ENCODE peak calls at places on chromosomes 11 and 22, in eight cellular contexts. One of them, this sample, is unnamed. For H3K79me2, the result is how much of the 10 kb centered on the place peaks cover.

GRCh38 chr22:20750461-20751184 is 23.3 kb upstream of the SERPIND1 start:
- DNase-seq in OCI-LY7: no peak
- DNase-seq in GM23248: peak
- DNase-seq in fibroblast of lung: peak
- DNase-seq in PC-9: no peak
- DNase-seq in mammary epithelial cell: peak
- DNase-seq in SK-N-SH: no peak
- DNase-seq in GM23338: no peak
- DNase-seq in this sample: no peak

GRCh38 chr22:49608228-49608627 is 219.4 kb downstream of the BRD1 start:
- DNase-seq in OCI-LY7: no peak
- DNase-seq in GM23248: no peak
- DNase-seq in fibroblast of lung: no peak
- DNase-seq in PC-9: no peak
- DNase-seq in mammary epithelial cell: no peak
- DNase-seq in SK-N-SH: no peak
- DNase-seq in GM23338: no peak
- DNase-seq in this sample: no peak

GRCh38 chr22:50318356-50318697 is 8.5 kb downstream of the DENND6B start:
- DNase-seq in OCI-LY7: no peak
- DNase-seq in GM23248: no peak
- DNase-seq in fibroblast of lung: no peak
- DNase-seq in PC-9: no peak
- DNase-seq in mammary epithelial cell: no peak
- DNase-seq in SK-N-SH: peak
- DNase-seq in GM23338: no peak
- DNase-seq in this sample: no peak

GRCh38 chr22:41822289-41823057 is 10.4 kb upstream of the SREBF2 start:
- DNase-seq in OCI-LY7: peak
- DNase-seq in GM23248: peak
- DNase-seq in fibroblast of lung: peak
- DNase-seq in PC-9: peak
- DNase-seq in mammary epithelial cell: peak
- DNase-seq in SK-N-SH: peak
- DNase-seq in GM23338: peak
- DNase-seq in this sample: peak

GRCh38 chr11:129226207-129226798 is 34.2 kb upstream of the ARHGAP32 start:
- DNase-seq in OCI-LY7: no peak
- DNase-seq in GM23248: no peak
- DNase-seq in fibroblast of lung: no peak
- DNase-seq in PC-9: no peak
- DNase-seq in mammary epithelial cell: no peak
- DNase-seq in SK-N-SH: no peak
- DNase-seq in GM23338: no peak
- DNase-seq in this sample: no peak

GRCh38 chr22:39457047-39457545 is 284 bp downstream of the MGAT3 start:
- DNase-seq in OCI-LY7: no peak
- DNase-seq in GM23248: no peak
- DNase-seq in fibroblast of lung: no peak
- DNase-seq in PC-9: no peak
- DNase-seq in mammary epithelial cell: no peak
- DNase-seq in SK-N-SH: peak
- DNase-seq in GM23338: no peak
- DNase-seq in this sample: no peak

GRCh38 chr11:8985462-8985861 is 18.3 kb downstream of the NRIP3 start:
- DNase-seq in OCI-LY7: no peak
- DNase-seq in GM23248: no peak
- DNase-seq in fibroblast of lung: no peak
- DNase-seq in PC-9: no peak
- DNase-seq in mammary epithelial cell: no peak
- DNase-seq in SK-N-SH: no peak
- DNase-seq in GM23338: no peak
- DNase-seq in this sample: no peak

GRCh38 chr11:82978422-82979099 is 77.0 kb downstream of the DDIAS start:
- DNase-seq in OCI-LY7: no peak
- DNase-seq in GM23248: peak
- DNase-seq in fibroblast of lung: peak
- DNase-seq in PC-9: peak
- DNase-seq in mammary epithelial cell: peak
- DNase-seq in SK-N-SH: no peak
- DNase-seq in GM23338: no peak
- DNase-seq in this sample: peak

GRCh38 chr11:128725630-128726461 is 32.0 kb downstream of the FLI1 start:
- DNase-seq in OCI-LY7: peak
- DNase-seq in GM23248: peak
- DNase-seq in fibroblast of lung: peak
- DNase-seq in PC-9: no peak
- DNase-seq in mammary epithelial cell: peak
- DNase-seq in SK-N-SH: no peak
- DNase-seq in GM23338: no peak
- DNase-seq in this sample: peak

GRCh38 chr11:129333873-129334272 is 41.8 kb upstream of the BARX2 start:
- DNase-seq in OCI-LY7: no peak
- DNase-seq in GM23248: peak
- DNase-seq in fibroblast of lung: peak
- DNase-seq in PC-9: no peak
- DNase-seq in mammary epithelial cell: no peak
- DNase-seq in SK-N-SH: no peak
- DNase-seq in GM23338: no peak
- DNase-seq in this sample: no peak

GRCh38 chr11:396511-396947 is 2.5 kb downstream of the PKP3 start:
- DNase-seq in OCI-LY7: no peak
- DNase-seq in GM23248: peak
- DNase-seq in fibroblast of lung: peak
- DNase-seq in PC-9: no peak
- DNase-seq in mammary epithelial cell: no peak
- DNase-seq in SK-N-SH: peak
- DNase-seq in GM23338: peak
- DNase-seq in this sample: no peak

GRCh38 chr11:64882243-64882642 is 3.8 kb upstream of the EHD1 start:
- DNase-seq in OCI-LY7: no peak
- DNase-seq in GM23248: no peak
- DNase-seq in fibroblast of lung: no peak
- DNase-seq in PC-9: no peak
- DNase-seq in mammary epithelial cell: no peak
- DNase-seq in SK-N-SH: no peak
- DNase-seq in GM23338: no peak
- DNase-seq in this sample: no peak

GRCh38 chr11:78149646-78150045 is 10.2 kb upstream of the ALG8 start:
- DNase-seq in OCI-LY7: no peak
- DNase-seq in GM23248: peak
- DNase-seq in fibroblast of lung: peak
- DNase-seq in PC-9: peak
- DNase-seq in mammary epithelial cell: peak
- DNase-seq in SK-N-SH: no peak
- DNase-seq in GM23338: no peak
- DNase-seq in this sample: no peak

GRCh38 chr22:28819253-28820096 is 19.1 kb upstream of the XBP1 start:
- DNase-seq in OCI-LY7: peak
- DNase-seq in GM23248: no peak
- DNase-seq in fibroblast of lung: no peak
- DNase-seq in PC-9: peak
- DNase-seq in mammary epithelial cell: no peak
- DNase-seq in SK-N-SH: no peak
- DNase-seq in GM23338: no peak
- DNase-seq in this sample: peak

GRCh38 chr22:39943366-39943765 is 16.8 kb upstream of the TMA7B start:
- DNase-seq in OCI-LY7: peak
- DNase-seq in GM23248: no peak
- DNase-seq in fibroblast of lung: no peak
- DNase-seq in PC-9: no peak
- DNase-seq in mammary epithelial cell: no peak
- DNase-seq in SK-N-SH: no peak
- DNase-seq in GM23338: peak
- DNase-seq in this sample: no peak

GRCh38 chr22:39266398-39267030 is 21.7 kb upstream of the PDGFB start:
- DNase-seq in OCI-LY7: no peak
- DNase-seq in GM23248: peak
- DNase-seq in fibroblast of lung: peak
- DNase-seq in PC-9: peak
- DNase-seq in mammary epithelial cell: no peak
- DNase-seq in SK-N-SH: no peak
- DNase-seq in GM23338: no peak
- DNase-seq in this sample: peak

GRCh38 chr22:38924197-38924952 is 33.0 kb upstream of the APOBEC3A start:
- DNase-seq in OCI-LY7: no peak
- DNase-seq in GM23248: peak
- DNase-seq in fibroblast of lung: peak
- DNase-seq in PC-9: peak
- DNase-seq in mammary epithelial cell: peak
- DNase-seq in SK-N-SH: no peak
- DNase-seq in GM23338: no peak
- DNase-seq in this sample: no peak

GRCh38 chr11:72668645-72669347 is 5.4 kb downstream of the PDE2A start:
- DNase-seq in OCI-LY7: no peak
- DNase-seq in GM23248: no peak
- DNase-seq in fibroblast of lung: peak
- DNase-seq in PC-9: no peak
- DNase-seq in mammary epithelial cell: peak
- DNase-seq in SK-N-SH: no peak
- DNase-seq in GM23338: peak
- DNase-seq in this sample: peak

GRCh38 chr11:61332823-61333637 is at the start of the genes DDB1 and TKFC:
- DNase-seq in OCI-LY7: peak
- DNase-seq in GM23248: peak
- DNase-seq in fibroblast of lung: peak
- DNase-seq in PC-9: peak
- DNase-seq in mammary epithelial cell: peak
- DNase-seq in SK-N-SH: peak
- DNase-seq in GM23338: peak
- DNase-seq in this sample: peak
- H3K79me2 ChIP-seq in OCI-LY7: half or more
- H3K79me2 ChIP-seq in GM23248: under half
- H3K79me2 ChIP-seq in fibroblast of lung: under half
- H3K79me2 ChIP-seq in PC-9: half or more
- H3K79me2 ChIP-seq in mammary epithelial cell: half or more
- H3K79me2 ChIP-seq in SK-N-SH: under half
- H3K79me2 ChIP-seq in GM23338: under half
- H3K79me2 ChIP-seq in this sample: half or more

GRCh38 chr11:93128574-93128973 is 69.2 kb downstream of the SLC36A4 start:
- DNase-seq in OCI-LY7: no peak
- DNase-seq in GM23248: no peak
- DNase-seq in fibroblast of lung: no peak
- DNase-seq in PC-9: no peak
- DNase-seq in mammary epithelial cell: no peak
- DNase-seq in SK-N-SH: no peak
- DNase-seq in GM23338: no peak
- DNase-seq in this sample: no peak
- H3K79me2 ChIP-seq in OCI-LY7: under half
- H3K79me2 ChIP-seq in GM23248: under half
- H3K79me2 ChIP-seq in fibroblast of lung: under half
- H3K79me2 ChIP-seq in PC-9: under half
- H3K79me2 ChIP-seq in mammary epithelial cell: under half
- H3K79me2 ChIP-seq in SK-N-SH: under half
- H3K79me2 ChIP-seq in GM23338: under half
- H3K79me2 ChIP-seq in this sample: under half

GRCh38 chr11:70299636-70300035 is 29.1 kb downstream of the PPFIA1 start:
- DNase-seq in OCI-LY7: no peak
- DNase-seq in GM23248: no peak
- DNase-seq in fibroblast of lung: no peak
- DNase-seq in PC-9: no peak
- DNase-seq in mammary epithelial cell: no peak
- DNase-seq in SK-N-SH: no peak
- DNase-seq in GM23338: no peak
- DNase-seq in this sample: no peak

GRCh38 chr11:70301191-70301590 is 30.7 kb downstream of the PPFIA1 start:
- DNase-seq in OCI-LY7: no peak
- DNase-seq in GM23248: no peak
- DNase-seq in fibroblast of lung: no peak
- DNase-seq in PC-9: no peak
- DNase-seq in mammary epithelial cell: no peak
- DNase-seq in SK-N-SH: no peak
- DNase-seq in GM23338: no peak
- DNase-seq in this sample: no peak

GRCh38 chr11:70296681-70297080 is 26.2 kb downstream of the PPFIA1 start:
- DNase-seq in OCI-LY7: no peak
- DNase-seq in GM23248: no peak
- DNase-seq in fibroblast of lung: peak
- DNase-seq in PC-9: peak
- DNase-seq in mammary epithelial cell: no peak
- DNase-seq in SK-N-SH: no peak
- DNase-seq in GM23338: no peak
- DNase-seq in this sample: no peak

GRCh38 chr11:70297341-70297740 is 26.9 kb downstream of the PPFIA1 start:
- DNase-seq in OCI-LY7: no peak
- DNase-seq in GM23248: peak
- DNase-seq in fibroblast of lung: peak
- DNase-seq in PC-9: peak
- DNase-seq in mammary epithelial cell: peak
- DNase-seq in SK-N-SH: no peak
- DNase-seq in GM23338: no peak
- DNase-seq in this sample: no peak

DNA sequence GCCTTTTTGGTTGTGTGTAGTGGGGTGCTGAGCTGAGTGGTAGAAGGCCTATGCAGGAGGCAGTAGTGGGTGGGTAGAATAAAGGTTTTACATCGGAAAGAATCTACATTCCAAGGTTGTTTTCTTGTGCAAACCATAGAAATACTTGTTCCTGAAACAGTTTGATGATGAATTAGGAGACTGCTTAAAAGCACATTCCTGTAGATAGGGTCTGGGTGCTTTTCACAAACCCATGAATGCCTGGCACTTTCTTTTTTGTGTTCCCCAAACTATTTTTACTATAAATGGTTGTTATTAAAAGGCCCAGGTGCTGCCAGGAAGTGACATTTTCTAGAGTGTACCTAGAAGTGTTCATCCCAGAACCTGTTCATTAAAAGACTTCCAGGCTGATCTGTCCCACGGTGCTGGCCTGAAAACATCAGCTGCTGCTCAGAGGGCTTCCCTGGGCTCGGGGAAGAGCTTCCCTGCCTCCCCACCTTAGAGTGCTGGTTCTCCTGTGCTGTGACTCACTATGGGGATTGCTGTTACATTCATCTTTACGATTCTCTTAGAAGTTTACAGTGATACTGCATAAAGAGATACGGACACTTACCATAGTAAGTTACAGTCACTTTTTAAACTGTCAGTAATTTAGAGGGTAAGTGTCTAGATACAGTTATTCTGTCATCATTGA is 27.9 kb downstream of the PPFIA1 start:
- DNase-seq in OCI-LY7: no peak
- DNase-seq in GM23248: peak
- DNase-seq in fibroblast of lung: peak
- DNase-seq in PC-9: no peak
- DNase-seq in mammary epithelial cell: peak
- DNase-seq in SK-N-SH: no peak
- DNase-seq in GM23338: no peak
- DNase-seq in this sample: no peak
- H3K79me2 ChIP-seq in OCI-LY7: under half
- H3K79me2 ChIP-seq in GM23248: under half
- H3K79me2 ChIP-seq in fibroblast of lung: under half
- H3K79me2 ChIP-seq in PC-9: half or more
- H3K79me2 ChIP-seq in mammary epithelial cell: half or more
- H3K79me2 ChIP-seq in SK-N-SH: under half
- H3K79me2 ChIP-seq in GM23338: half or more
- H3K79me2 ChIP-seq in this sample: under half

DNA sequence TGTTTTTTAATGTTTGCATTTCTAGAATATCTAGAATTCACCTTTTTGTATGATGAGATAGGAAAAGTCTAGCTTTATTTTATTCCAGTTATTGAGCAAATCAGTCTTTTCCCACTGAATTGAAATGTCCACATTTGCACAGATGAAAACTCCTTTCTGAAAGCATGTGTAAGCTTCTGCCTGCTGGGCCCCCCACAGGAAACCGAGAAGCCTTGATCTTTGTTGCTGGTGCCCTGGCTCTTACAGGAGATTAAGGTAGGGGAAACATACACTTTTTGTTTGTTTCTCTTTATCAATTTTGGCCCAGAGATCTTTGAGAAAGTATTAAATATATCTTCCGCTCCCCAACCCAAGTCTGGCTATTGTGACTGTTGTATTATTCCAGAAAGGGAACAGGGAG is 87.2 kb upstream of the GNAZ start:
- DNase-seq in OCI-LY7: no peak
- DNase-seq in GM23248: no peak
- DNase-seq in fibroblast of lung: no peak
- DNase-seq in PC-9: no peak
- DNase-seq in mammary epithelial cell: no peak
- DNase-seq in SK-N-SH: no peak
- DNase-seq in GM23338: no peak
- DNase-seq in this sample: peak
- H3K79me2 ChIP-seq in OCI-LY7: under half
- H3K79me2 ChIP-seq in GM23248: under half
- H3K79me2 ChIP-seq in fibroblast of lung: under half
- H3K79me2 ChIP-seq in PC-9: under half
- H3K79me2 ChIP-seq in mammary epithelial cell: under half
- H3K79me2 ChIP-seq in SK-N-SH: under half
- H3K79me2 ChIP-seq in GM23338: under half
- H3K79me2 ChIP-seq in this sample: under half

This sample was measured in MM.1S.